ENCODE peak calls at places on chromosomes 7 and 10, in eight cellular contexts. E, U, H, Z, V, X, F and B are unnamed samples.

GRCh38 chr7:1226155-1226901 is 6.3 kb upstream of the UNCX start:
- DNase-seq in U (no peak), H (no peak), E (no peak), X (no peak), Z (no peak), V (no peak), F (no peak), B (no peak)

GRCh38 chr10:60896033-60896432 is 48.0 kb downstream of the RHOBTB1 start:
- DNase-seq in E (no peak), H (no peak), U (no peak), X (no peak), Z (no peak), F (no peak), V (no peak), B (no peak)

GRCh38 chr10:71666607-71667373 is 52.8 kb downstream of the C10orf105 start:
- DNase-seq in Z (no peak), X (no peak), U (no peak), F (no peak), E (no peak), V (no peak), H (no peak), B (peak)

GRCh38 chr10:121553861-121554264 is 44.4 kb downstream of the FGFR2 start:
- DNase-seq in X (no peak), U (no peak), E (peak), Z (no peak), F (peak), V (no peak), H (no peak), B (no peak)

GRCh38 chr7:39587393-39587792 is 21.2 kb downstream of the YAE1 start:
- DNase-seq in V (no peak), H (no peak), Z (no peak), U (no peak), X (no peak), E (no peak), F (peak), B (no peak)

GRCh38 chr10:3661271-3661670 is 123.7 kb downstream of the KLF6 start:
- DNase-seq in U (no peak), F (no peak), Z (no peak), H (no peak), E (no peak), X (no peak), V (no peak), B (no peak)

GRCh38 chr7:130141858-130142653 is 63.1 kb downstream of the TMEM209 start:
- DNase-seq in H (no peak), F (no peak), X (no peak), U (peak), Z (no peak), E (no peak), V (no peak), B (peak)

GRCh38 chr7:47948096-47948790 is at the start of gene PKD1L1:
- DNase-seq in F (no peak), Z (no peak), E (no peak), V (no peak), U (no peak), X (no peak), H (no peak), B (no peak)

GRCh38 chr7:27914409-27914808 is 174.4 kb downstream of the TAX1BP1 start:
- DNase-seq in V (no peak), F (no peak), X (no peak), H (no peak), Z (no peak), U (no peak), E (no peak), B (no peak)

GRCh38 chr10:16116404-16117304 is 256.3 kb upstream of the MINDY3 start:
- DNase-seq in V (no peak), X (no peak), E (peak), H (peak), F (peak), Z (no peak), U (no peak), B (peak)

GRCh38 chr7:133436014-133436428 is 183.1 kb downstream of the EXOC4 start:
- DNase-seq in U (no peak), X (no peak), V (no peak), Z (peak), E (peak), H (no peak), F (peak), B (no peak)

DNA sequence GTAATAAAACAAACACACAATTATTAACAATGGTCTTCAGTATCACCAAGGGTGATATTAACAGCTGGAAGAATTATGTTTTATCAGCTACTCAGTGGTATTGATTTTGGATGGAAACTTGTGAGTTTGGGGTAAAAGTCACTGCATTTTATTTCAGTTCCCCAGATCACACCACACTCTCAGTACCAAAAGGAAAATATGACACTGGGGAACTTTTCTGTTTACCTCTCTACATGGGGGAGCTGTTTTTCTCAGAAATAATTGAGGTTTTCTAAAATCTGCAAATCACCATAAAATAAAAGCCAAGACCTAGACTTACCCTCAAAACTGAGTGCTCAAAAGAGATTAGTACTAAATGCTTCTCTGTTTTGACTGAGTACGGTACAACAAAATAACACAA is 98.6 kb upstream of the FEZF1 start:
- DNase-seq in U (no peak), X (no peak), V (no peak), F (no peak), Z (no peak), H (no peak), E (no peak), B (no peak)
- TF ChIP-seq CTCF in U (no peak), X (no peak), V (no peak), F (no peak), Z (no peak), H (no peak), E (no peak), B (no peak)

DNA sequence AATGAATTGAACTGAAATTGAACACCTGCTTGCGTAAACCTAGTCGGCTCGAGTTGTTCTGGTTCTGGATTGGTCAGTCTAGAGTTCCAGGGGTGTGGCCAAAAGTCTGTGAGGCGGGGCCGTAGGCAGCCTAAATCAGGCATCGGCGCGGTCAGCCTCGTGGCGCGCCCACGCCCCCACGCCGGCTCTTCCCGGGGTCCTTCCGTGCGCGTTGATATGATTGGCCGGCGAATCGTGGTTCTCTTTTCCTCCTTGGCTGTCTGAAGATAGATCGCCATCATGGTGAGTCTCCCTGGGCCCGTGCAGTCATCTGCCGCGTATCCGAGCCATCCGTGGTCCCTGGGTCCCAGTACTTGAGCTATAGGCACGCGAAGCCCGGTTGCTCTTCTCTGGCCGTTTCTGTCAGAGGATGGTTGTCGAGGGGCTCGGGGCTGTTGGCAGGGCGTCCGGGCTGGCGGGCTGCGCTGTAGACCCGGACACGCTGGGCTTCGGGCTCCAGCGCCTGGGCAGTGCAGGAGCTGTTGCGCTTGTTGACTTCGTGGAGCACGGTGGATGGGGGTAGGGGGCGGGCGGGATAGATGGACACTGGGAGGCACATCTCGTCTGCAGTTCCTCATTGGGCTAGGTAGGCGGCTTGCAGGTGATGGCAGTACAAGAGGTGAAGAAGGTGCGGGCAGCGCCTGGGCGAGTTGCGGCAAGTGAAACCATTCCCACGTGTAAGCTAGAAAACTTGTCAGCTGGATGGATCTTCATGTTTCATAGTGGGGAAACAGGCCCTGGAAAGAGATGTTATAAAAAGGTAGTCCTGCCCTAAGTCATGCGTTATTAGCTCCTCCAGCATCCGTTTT is at the start of gene RPS24:
- DNase-seq in U (peak), X (peak), E (peak), H (peak), F (peak), Z (peak), V (peak), B (peak)
- TF ChIP-seq CTCF in U (no peak), X (no peak), E (no peak), H (no peak), F (no peak), Z (no peak), V (no peak), B (no peak)

DNA sequence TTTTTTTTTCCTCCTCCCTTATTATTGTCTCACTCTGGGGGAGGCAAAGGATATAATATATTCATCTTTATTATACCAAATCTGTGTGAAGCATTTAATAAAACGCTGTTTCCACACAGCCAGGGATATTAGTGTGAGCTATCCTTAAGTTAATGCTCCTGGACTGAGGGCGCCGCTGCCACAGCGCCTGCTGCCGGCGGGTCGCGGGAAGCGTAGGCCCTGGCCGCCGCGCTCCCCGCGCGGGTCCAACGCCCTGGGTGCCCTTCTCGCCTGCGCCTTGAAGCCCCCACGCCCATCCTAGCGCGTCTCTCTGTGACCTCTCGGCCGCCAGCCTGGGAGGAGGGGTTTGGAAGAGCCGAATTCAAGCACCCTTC is 9.5 kb upstream of the LBX1 start:
- DNase-seq in U (peak), X (no peak), H (no peak), Z (no peak), V (no peak), E (no peak), F (no peak), B (peak)
- TF ChIP-seq CTCF in U (peak), X (no peak), H (peak), Z (peak), V (peak), E (peak), F (peak), B (peak)

GRCh38 chr7:143394777-143395176 is 13.6 kb downstream of the ZYX start:
- DNase-seq in H (no peak), V (no peak), Z (no peak), E (no peak), U (no peak), F (no peak), X (no peak), B (no peak)
- TF ChIP-seq CTCF in H (no peak), V (no peak), Z (no peak), E (no peak), U (no peak), F (no peak), X (no peak), B (no peak)